ENCODE peak calls at places on chromosomes 1 and 21, in seven cellular contexts. One of them, this sample, is unnamed. For H3K9me3, the result is how much of the 10 kb centered on the place peaks cover.

GRCh38 chr21:46118305-46118870 is 20.5 kb downstream of the COL6A2 start:
- DNase-seq in OCI-LY7: no peak
- DNase-seq in naive thymus-derived CD4-positive, alpha-beta T cell: no peak
- DNase-seq in heart right ventricle: no peak
- DNase-seq in uterus: peak
- DNase-seq in psoas muscle: peak
- DNase-seq in stomach: no peak
- DNase-seq in this sample: no peak

GRCh38 chr1:221575605-221576004 is 166.3 kb downstream of the DUSP10 start:
- DNase-seq in OCI-LY7: no peak
- DNase-seq in uterus: no peak
- DNase-seq in naive thymus-derived CD4-positive, alpha-beta T cell: no peak
- DNase-seq in psoas muscle: no peak
- DNase-seq in heart right ventricle: no peak
- DNase-seq in stomach: no peak
- DNase-seq in this sample: no peak

GRCh38 chr1:117976381-117976780 is 46.8 kb downstream of the WDR3 start:
- DNase-seq in psoas muscle: no peak
- DNase-seq in stomach: no peak
- DNase-seq in naive thymus-derived CD4-positive, alpha-beta T cell: no peak
- DNase-seq in OCI-LY7: no peak
- DNase-seq in heart right ventricle: no peak
- DNase-seq in uterus: no peak
- DNase-seq in this sample: no peak

GRCh38 chr1:188988589-188988988 is 1489.1 kb downstream of the BRINP3 start:
- DNase-seq in naive thymus-derived CD4-positive, alpha-beta T cell: no peak
- DNase-seq in psoas muscle: no peak
- DNase-seq in heart right ventricle: no peak
- DNase-seq in stomach: no peak
- DNase-seq in OCI-LY7: no peak
- DNase-seq in uterus: no peak
- DNase-seq in this sample: no peak

GRCh38 chr1:214515544-214516433 is 35.6 kb downstream of the PTPN14 start:
- DNase-seq in stomach: no peak
- DNase-seq in OCI-LY7: no peak
- DNase-seq in psoas muscle: no peak
- DNase-seq in heart right ventricle: no peak
- DNase-seq in uterus: no peak
- DNase-seq in naive thymus-derived CD4-positive, alpha-beta T cell: peak
- DNase-seq in this sample: peak

GRCh38 chr21:28961927-28962326 is 30.8 kb downstream of the LTN1 start:
- DNase-seq in uterus: no peak
- DNase-seq in OCI-LY7: no peak
- DNase-seq in naive thymus-derived CD4-positive, alpha-beta T cell: no peak
- DNase-seq in psoas muscle: no peak
- DNase-seq in heart right ventricle: no peak
- DNase-seq in stomach: no peak
- DNase-seq in this sample: no peak

GRCh38 chr1:228405979-228406265 is 713 bp downstream of the TRIM11 start:
- DNase-seq in stomach: no peak
- DNase-seq in uterus: no peak
- DNase-seq in OCI-LY7: peak
- DNase-seq in heart right ventricle: no peak
- DNase-seq in naive thymus-derived CD4-positive, alpha-beta T cell: no peak
- DNase-seq in psoas muscle: no peak
- DNase-seq in this sample: peak

GRCh38 chr1:50420689-50421365 is 2.4 kb downstream of the DMRTA2 start:
- DNase-seq in uterus: no peak
- DNase-seq in stomach: no peak
- DNase-seq in heart right ventricle: no peak
- DNase-seq in psoas muscle: no peak
- DNase-seq in OCI-LY7: no peak
- DNase-seq in naive thymus-derived CD4-positive, alpha-beta T cell: no peak
- DNase-seq in this sample: no peak

GRCh38 chr1:8649875-8650274 is 167.6 kb downstream of the RERE start:
- DNase-seq in psoas muscle: no peak
- DNase-seq in naive thymus-derived CD4-positive, alpha-beta T cell: no peak
- DNase-seq in heart right ventricle: no peak
- DNase-seq in stomach: no peak
- DNase-seq in uterus: no peak
- DNase-seq in OCI-LY7: no peak
- DNase-seq in this sample: no peak

GRCh38 chr1:1433804-1434130 is 1.7 kb upstream of the VWA1 start:
- DNase-seq in psoas muscle: no peak
- DNase-seq in OCI-LY7: no peak
- DNase-seq in naive thymus-derived CD4-positive, alpha-beta T cell: no peak
- DNase-seq in stomach: peak
- DNase-seq in heart right ventricle: no peak
- DNase-seq in uterus: peak
- DNase-seq in this sample: no peak

GRCh38 chr1:211183924-211184323 is 50.0 kb upstream of the KCNH1 start:
- DNase-seq in uterus: no peak
- DNase-seq in OCI-LY7: no peak
- DNase-seq in naive thymus-derived CD4-positive, alpha-beta T cell: no peak
- DNase-seq in psoas muscle: no peak
- DNase-seq in heart right ventricle: no peak
- DNase-seq in stomach: no peak
- DNase-seq in this sample: no peak

GRCh38 chr1:223233019-223233409 is 90.0 kb upstream of the TLR5 start:
- DNase-seq in OCI-LY7: no peak
- DNase-seq in uterus: no peak
- DNase-seq in psoas muscle: no peak
- DNase-seq in naive thymus-derived CD4-positive, alpha-beta T cell: no peak
- DNase-seq in stomach: no peak
- DNase-seq in heart right ventricle: no peak
- DNase-seq in this sample: no peak

GRCh38 chr21:27026501-27026900 is 59.6 kb upstream of the ADAMTS5 start:
- DNase-seq in heart right ventricle: no peak
- DNase-seq in naive thymus-derived CD4-positive, alpha-beta T cell: no peak
- DNase-seq in stomach: no peak
- DNase-seq in uterus: no peak
- DNase-seq in psoas muscle: no peak
- DNase-seq in OCI-LY7: no peak
- DNase-seq in this sample: no peak

GRCh38 chr1:116920211-116920610 is 10.5 kb downstream of the PTGFRN start:
- DNase-seq in stomach: no peak
- DNase-seq in OCI-LY7: no peak
- DNase-seq in heart right ventricle: no peak
- DNase-seq in psoas muscle: no peak
- DNase-seq in uterus: no peak
- DNase-seq in naive thymus-derived CD4-positive, alpha-beta T cell: no peak
- DNase-seq in this sample: no peak

GRCh38 chr1:23719162-23719820 is 24.0 kb upstream of the ELOA start:
- DNase-seq in naive thymus-derived CD4-positive, alpha-beta T cell: no peak
- DNase-seq in psoas muscle: peak
- DNase-seq in uterus: no peak
- DNase-seq in stomach: peak
- DNase-seq in heart right ventricle: no peak
- DNase-seq in OCI-LY7: no peak
- DNase-seq in this sample: no peak

GRCh38 chr1:34808051-34808810 is 15.4 kb downstream of the GJA4 start:
- DNase-seq in psoas muscle: no peak
- DNase-seq in stomach: no peak
- DNase-seq in heart right ventricle: no peak
- DNase-seq in uterus: no peak
- DNase-seq in OCI-LY7: no peak
- DNase-seq in naive thymus-derived CD4-positive, alpha-beta T cell: no peak
- DNase-seq in this sample: no peak

GRCh38 chr1:31761883-31762282 is 2.3 kb downstream of the ADGRB2 start:
- DNase-seq in stomach: no peak
- DNase-seq in psoas muscle: no peak
- DNase-seq in uterus: no peak
- DNase-seq in OCI-LY7: no peak
- DNase-seq in naive thymus-derived CD4-positive, alpha-beta T cell: no peak
- DNase-seq in heart right ventricle: no peak
- DNase-seq in this sample: no peak
- H3K4me3 ChIP-seq in stomach: no peak
- H3K4me3 ChIP-seq in psoas muscle: no peak
- H3K4me3 ChIP-seq in uterus: no peak
- H3K4me3 ChIP-seq in OCI-LY7: no peak
- H3K4me3 ChIP-seq in naive thymus-derived CD4-positive, alpha-beta T cell: no peak
- H3K4me3 ChIP-seq in heart right ventricle: no peak
- H3K4me3 ChIP-seq in this sample: no peak

GRCh38 chr21:17460094-17460493 is 52.7 kb upstream of the CXADR start:
- DNase-seq in OCI-LY7: no peak
- DNase-seq in psoas muscle: no peak
- DNase-seq in naive thymus-derived CD4-positive, alpha-beta T cell: no peak
- DNase-seq in uterus: no peak
- DNase-seq in heart right ventricle: no peak
- DNase-seq in stomach: no peak
- DNase-seq in this sample: no peak
- H3K27ac ChIP-seq in OCI-LY7: no peak
- H3K27ac ChIP-seq in psoas muscle: no peak
- H3K27ac ChIP-seq in naive thymus-derived CD4-positive, alpha-beta T cell: no peak
- H3K27ac ChIP-seq in uterus: peak
- H3K27ac ChIP-seq in heart right ventricle: no peak
- H3K27ac ChIP-seq in stomach: no peak
- H3K27ac ChIP-seq in this sample: no peak

GRCh38 chr21:19123053-19123452 is 719.5 kb upstream of the TMPRSS15 start:
- DNase-seq in OCI-LY7: no peak
- DNase-seq in naive thymus-derived CD4-positive, alpha-beta T cell: no peak
- DNase-seq in psoas muscle: no peak
- DNase-seq in heart right ventricle: no peak
- DNase-seq in stomach: no peak
- DNase-seq in uterus: no peak
- DNase-seq in this sample: no peak
- H3K9me3 ChIP-seq in OCI-LY7: under half
- H3K9me3 ChIP-seq in naive thymus-derived CD4-positive, alpha-beta T cell: under half
- H3K9me3 ChIP-seq in psoas muscle: under half
- H3K9me3 ChIP-seq in heart right ventricle: under half
- H3K9me3 ChIP-seq in stomach: under half
- H3K9me3 ChIP-seq in uterus: under half
- H3K9me3 ChIP-seq in this sample: under half

DNA sequence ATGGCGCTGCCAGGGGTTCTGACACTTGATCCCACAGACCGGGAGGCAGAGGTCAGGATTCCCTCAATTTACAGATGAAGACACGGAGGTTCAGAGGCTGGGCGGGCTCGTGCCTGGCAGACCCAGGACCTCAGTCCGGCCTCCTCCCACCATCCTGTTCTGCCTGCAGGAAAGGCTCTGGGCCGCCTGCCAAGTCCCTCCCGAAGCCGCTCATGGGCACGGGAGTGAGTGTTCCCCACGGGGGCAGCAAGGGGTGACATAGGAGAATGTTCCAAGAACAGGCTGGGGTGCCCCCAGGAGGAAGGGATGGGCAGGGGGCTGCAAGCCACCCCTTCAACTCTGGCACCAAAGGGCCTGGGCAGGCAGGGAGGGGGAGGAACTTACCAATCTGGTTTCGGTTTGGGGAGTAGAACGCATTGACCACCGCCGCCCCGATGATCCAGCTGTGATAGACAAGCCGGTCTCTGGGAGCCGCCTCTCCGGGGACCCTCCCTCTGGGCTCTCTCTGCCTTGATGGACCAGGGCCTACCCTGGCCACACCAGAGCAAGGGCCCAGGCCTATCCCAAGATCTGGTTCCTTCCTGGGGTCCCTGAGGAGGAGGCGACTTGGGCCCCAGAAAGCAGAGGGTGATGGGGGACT is 7.5 kb downstream of the PRXL2B start:
- DNase-seq in psoas muscle: peak
- DNase-seq in OCI-LY7: no peak
- DNase-seq in naive thymus-derived CD4-positive, alpha-beta T cell: no peak
- DNase-seq in stomach: peak
- DNase-seq in heart right ventricle: peak
- DNase-seq in uterus: peak
- DNase-seq in this sample: peak
- H3K4me3 ChIP-seq in psoas muscle: peak
- H3K4me3 ChIP-seq in OCI-LY7: no peak
- H3K4me3 ChIP-seq in naive thymus-derived CD4-positive, alpha-beta T cell: no peak
- H3K4me3 ChIP-seq in stomach: peak
- H3K4me3 ChIP-seq in heart right ventricle: peak
- H3K4me3 ChIP-seq in uterus: no peak
- H3K4me3 ChIP-seq in this sample: no peak

GRCh38 chr1:18657436-18658179 is 27.0 kb downstream of the PAX7 start:
- DNase-seq in heart right ventricle: no peak
- DNase-seq in psoas muscle: no peak
- DNase-seq in uterus: no peak
- DNase-seq in stomach: no peak
- DNase-seq in OCI-LY7: no peak
- DNase-seq in naive thymus-derived CD4-positive, alpha-beta T cell: no peak
- DNase-seq in this sample: no peak
- H3K27ac ChIP-seq in heart right ventricle: no peak
- H3K27ac ChIP-seq in psoas muscle: no peak
- H3K27ac ChIP-seq in uterus: no peak
- H3K27ac ChIP-seq in stomach: no peak
- H3K27ac ChIP-seq in OCI-LY7: no peak
- H3K27ac ChIP-seq in naive thymus-derived CD4-positive, alpha-beta T cell: no peak
- H3K27ac ChIP-seq in this sample: no peak